ENCODE peak calls at places on chromosomes 7 and 10, in five cellular contexts. One of them, this sample, is unnamed.
A peak's percentile ranks its signal among the peaks of the same experiment; 100 is the strongest.

GRCh38 chr10:4786043-4786839 is 39.8 kb upstream of the AKR1E2 start:
- DNase-seq in adrenal gland: no peak
- DNase-seq in Panc1: no peak
- DNase-seq in IMR-90: no peak
- DNase-seq in left ventricle myocardium inferior: no peak
- DNase-seq in this sample: no peak

GRCh38 chr10:17026686-17027485 is 102.7 kb downstream of the CUBN start:
- DNase-seq in adrenal gland: no peak
- DNase-seq in Panc1: no peak
- DNase-seq in IMR-90: peak; percentile 32
- DNase-seq in left ventricle myocardium inferior: no peak
- DNase-seq in this sample: no peak

GRCh38 chr10:124539935-124540641 is 78.5 kb downstream of the LHPP start:
- DNase-seq in adrenal gland: peak; percentile 65
- DNase-seq in Panc1: no peak
- DNase-seq in IMR-90: peak; percentile 18
- DNase-seq in left ventricle myocardium inferior: peak; percentile 71
- DNase-seq in this sample: peak; percentile 73

GRCh38 chr7:40802497-40802896 is 667.7 kb downstream of the SUGCT start:
- DNase-seq in adrenal gland: no peak
- DNase-seq in Panc1: no peak
- DNase-seq in IMR-90: no peak
- DNase-seq in left ventricle myocardium inferior: no peak
- DNase-seq in this sample: no peak

GRCh38 chr10:34955391-34955790 is 134.8 kb downstream of the CUL2 start:
- DNase-seq in adrenal gland: no peak
- DNase-seq in Panc1: no peak
- DNase-seq in IMR-90: no peak
- DNase-seq in left ventricle myocardium inferior: no peak
- DNase-seq in this sample: no peak

GRCh38 chr7:16504019-16504418 is 22.6 kb upstream of the LRRC72 start:
- DNase-seq in adrenal gland: no peak
- DNase-seq in Panc1: no peak
- DNase-seq in IMR-90: peak; percentile 81
- DNase-seq in left ventricle myocardium inferior: no peak
- DNase-seq in this sample: no peak

GRCh38 chr7:77288676-77289320 is 89.2 kb upstream of the FGL2 start:
- DNase-seq in adrenal gland: no peak
- DNase-seq in Panc1: no peak
- DNase-seq in IMR-90: peak; percentile 41
- DNase-seq in left ventricle myocardium inferior: no peak
- DNase-seq in this sample: no peak

GRCh38 chr7:158811461-158811860 is 17.8 kb downstream of the ESYT2 start:
- DNase-seq in adrenal gland: peak; percentile 50
- DNase-seq in Panc1: no peak
- DNase-seq in IMR-90: peak; percentile 63
- DNase-seq in left ventricle myocardium inferior: no peak
- DNase-seq in this sample: no peak

GRCh38 chr7:15937571-15937970 is 251.1 kb upstream of the MEOX2 start:
- DNase-seq in adrenal gland: no peak
- DNase-seq in Panc1: no peak
- DNase-seq in IMR-90: peak; percentile 56
- DNase-seq in left ventricle myocardium inferior: no peak
- DNase-seq in this sample: no peak

GRCh38 chr10:109969907-109970306 is 37.9 kb upstream of the ADD3 start:
- DNase-seq in adrenal gland: no peak
- DNase-seq in Panc1: no peak
- DNase-seq in IMR-90: no peak
- DNase-seq in left ventricle myocardium inferior: no peak
- DNase-seq in this sample: no peak

GRCh38 chr7:48096273-48096672 is 7.2 kb downstream of the UPP1 start:
- DNase-seq in adrenal gland: no peak
- DNase-seq in Panc1: no peak
- DNase-seq in IMR-90: no peak
- DNase-seq in left ventricle myocardium inferior: no peak
- DNase-seq in this sample: no peak

GRCh38 chr10:102555781-102556328 is 52.1 kb downstream of the SUFU start:
- DNase-seq in adrenal gland: peak; percentile 31
- DNase-seq in Panc1: no peak
- DNase-seq in IMR-90: peak; percentile 88
- DNase-seq in left ventricle myocardium inferior: no peak
- DNase-seq in this sample: no peak

DNA sequence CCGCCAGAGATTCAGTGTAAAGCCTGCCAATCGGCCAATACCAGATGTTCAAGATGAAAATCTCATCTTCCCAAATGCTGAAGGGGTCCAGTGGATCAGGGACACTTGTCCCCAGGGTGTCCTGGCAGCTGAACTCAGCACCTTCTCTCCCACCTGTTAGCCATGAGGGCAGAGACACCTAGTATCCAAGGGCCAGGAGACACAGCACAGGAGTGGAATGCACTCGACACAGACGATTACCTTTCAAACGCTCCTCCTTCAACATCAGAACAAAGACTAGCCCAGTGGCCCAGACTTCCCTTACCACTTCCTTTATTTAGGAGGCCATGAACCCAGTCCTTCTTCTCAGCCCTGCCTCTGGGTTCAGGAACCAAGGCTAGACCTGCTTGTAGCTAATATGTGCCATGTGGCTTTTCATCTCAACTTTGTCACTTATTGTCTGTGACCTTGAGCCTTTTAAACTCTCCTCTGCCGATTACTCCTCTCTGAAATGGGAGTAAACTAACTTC is 180.3 kb upstream of the PLXNA4 start:
- DNase-seq in adrenal gland: no peak
- DNase-seq in Panc1: no peak
- DNase-seq in IMR-90: no peak
- DNase-seq in left ventricle myocardium inferior: no peak
- DNase-seq in this sample: no peak
- H3K36me3 ChIP-seq in adrenal gland: no peaks in the 10 kb centered on the region
- H3K36me3 ChIP-seq in Panc1: no peaks in the 10 kb centered on the region
- H3K36me3 ChIP-seq in IMR-90: no peaks in the 10 kb centered on the region
- H3K36me3 ChIP-seq in left ventricle myocardium inferior: no peaks in the 10 kb centered on the region
- H3K36me3 ChIP-seq in this sample: no peaks in the 10 kb centered on the region

DNA sequence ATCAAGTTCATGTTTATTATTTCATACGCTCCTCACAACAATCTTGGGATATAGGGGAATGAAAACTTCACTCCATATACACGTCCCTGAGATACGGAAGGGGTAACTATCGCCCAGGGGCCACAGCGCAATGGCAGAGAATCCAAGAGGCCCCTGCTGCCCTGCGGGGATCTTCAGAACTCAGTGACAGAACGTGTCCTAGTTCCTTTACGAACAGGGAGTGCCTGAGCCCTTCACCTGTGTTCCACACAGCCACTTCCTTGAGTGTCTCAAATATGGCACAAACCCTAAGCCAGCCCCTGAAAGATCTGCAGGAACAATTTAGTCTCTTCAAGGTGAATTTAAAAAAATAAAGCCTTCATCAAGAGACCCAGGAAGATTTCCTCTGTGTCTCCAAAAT is 25.9 kb downstream of the LYZL1 start:
- DNase-seq in adrenal gland: no peak
- DNase-seq in Panc1: no peak
- DNase-seq in IMR-90: no peak
- DNase-seq in left ventricle myocardium inferior: no peak
- DNase-seq in this sample: no peak
- H3K4me3 ChIP-seq in adrenal gland: no peak overlapping the region
- H3K4me3 ChIP-seq in Panc1: no peak overlapping the region
- H3K4me3 ChIP-seq in IMR-90: no peak overlapping the region
- H3K4me3 ChIP-seq in left ventricle myocardium inferior: no peak overlapping the region
- H3K4me3 ChIP-seq in this sample: no peak overlapping the region

GRCh38 chr10:71291501-71291900 is 27.6 kb upstream of the SLC29A3 start:
- DNase-seq in adrenal gland: no peak
- DNase-seq in Panc1: no peak
- DNase-seq in IMR-90: no peak
- DNase-seq in left ventricle myocardium inferior: no peak
- DNase-seq in this sample: no peak

GRCh38 chr10:71292624-71293445 is 26.2 kb upstream of the SLC29A3 start:
- DNase-seq in adrenal gland: no peak
- DNase-seq in Panc1: no peak
- DNase-seq in IMR-90: no peak
- DNase-seq in left ventricle myocardium inferior: no peak
- DNase-seq in this sample: no peak

GRCh38 chr10:71294091-71294561 is 24.9 kb upstream of the SLC29A3 start:
- DNase-seq in adrenal gland: no peak
- DNase-seq in Panc1: no peak
- DNase-seq in IMR-90: no peak
- DNase-seq in left ventricle myocardium inferior: no peak
- DNase-seq in this sample: no peak

GRCh38 chr10:71294856-71295255 is 24.2 kb upstream of the SLC29A3 start:
- DNase-seq in adrenal gland: no peak
- DNase-seq in Panc1: no peak
- DNase-seq in IMR-90: no peak
- DNase-seq in left ventricle myocardium inferior: no peak
- DNase-seq in this sample: no peak

GRCh38 chr10:71293446-71294090 is 25.5 kb upstream of the SLC29A3 start:
- DNase-seq in adrenal gland: no peak
- DNase-seq in Panc1: no peak
- DNase-seq in IMR-90: no peak
- DNase-seq in left ventricle myocardium inferior: no peak
- DNase-seq in this sample: no peak
- H3K36me3 ChIP-seq in adrenal gland: no peaks in the 10 kb centered on the region
- H3K36me3 ChIP-seq in Panc1: no peaks in the 10 kb centered on the region
- H3K36me3 ChIP-seq in IMR-90: peaks cover 8% of the 10 kb centered on the region
- H3K36me3 ChIP-seq in left ventricle myocardium inferior: peaks cover 85% of the 10 kb centered on the region
- H3K36me3 ChIP-seq in this sample: peaks cover 3% of the 10 kb centered on the region

GRCh38 chr7:35685781-35686180 is 9.2 kb downstream of the HERPUD2 start:
- DNase-seq in adrenal gland: no peak
- DNase-seq in Panc1: no peak
- DNase-seq in IMR-90: no peak
- DNase-seq in left ventricle myocardium inferior: no peak
- DNase-seq in this sample: no peak
- H3K4me3 ChIP-seq in adrenal gland: no peak overlapping the region
- H3K4me3 ChIP-seq in Panc1: no peak overlapping the region
- H3K4me3 ChIP-seq in IMR-90: no peak overlapping the region
- H3K4me3 ChIP-seq in left ventricle myocardium inferior: no peak overlapping the region
- H3K4me3 ChIP-seq in this sample: no peak overlapping the region

GRCh38 chr7:98985945-98986344 is 107.6 kb downstream of the TRRAP start:
- DNase-seq in adrenal gland: no peak
- DNase-seq in Panc1: no peak
- DNase-seq in IMR-90: no peak
- DNase-seq in left ventricle myocardium inferior: no peak
- DNase-seq in this sample: no peak
- H3K36me3 ChIP-seq in adrenal gland: no peaks in the 10 kb centered on the region
- H3K36me3 ChIP-seq in Panc1: peaks cover 47% of the 10 kb centered on the region
- H3K36me3 ChIP-seq in IMR-90: peaks cover 65% of the 10 kb centered on the region
- H3K36me3 ChIP-seq in left ventricle myocardium inferior: peaks cover 99% of the 10 kb centered on the region
- H3K36me3 ChIP-seq in this sample: peaks cover 82% of the 10 kb centered on the region

GRCh38 chr7:33039905-33040292 is 22.7 kb downstream of the NT5C3A start:
- DNase-seq in adrenal gland: no peak
- DNase-seq in Panc1: no peak
- DNase-seq in IMR-90: no peak
- DNase-seq in left ventricle myocardium inferior: no peak
- DNase-seq in this sample: no peak
- H3K4me3 ChIP-seq in adrenal gland: no peak overlapping the region
- H3K4me3 ChIP-seq in Panc1: peak overlapping the region; percentile 32
- H3K4me3 ChIP-seq in IMR-90: peak overlapping the region; percentile 22
- H3K4me3 ChIP-seq in left ventricle myocardium inferior: peak overlapping the region; percentile 63
- H3K4me3 ChIP-seq in this sample: peak overlapping the region; percentile 31

GRCh38 chr7:105098863-105099515 is 85.0 kb downstream of the KMT2E start:
- DNase-seq in adrenal gland: no peak
- DNase-seq in Panc1: no peak
- DNase-seq in IMR-90: peak; percentile 23
- DNase-seq in left ventricle myocardium inferior: no peak
- DNase-seq in this sample: no peak
- H3K36me3 ChIP-seq in adrenal gland: no peaks in the 10 kb centered on the region
- H3K36me3 ChIP-seq in Panc1: peaks cover 17% of the 10 kb centered on the region
- H3K36me3 ChIP-seq in IMR-90: peaks cover 22% of the 10 kb centered on the region
- H3K36me3 ChIP-seq in left ventricle myocardium inferior: peaks cover 30% of the 10 kb centered on the region
- H3K36me3 ChIP-seq in this sample: peaks cover 89% of the 10 kb centered on the region

This sample was measured in heart left ventricle.